ENCODE peak calls at places on chromosomes 16 and 17, in seven cellular contexts. Q, C, E, B, H, M and L are unnamed samples.

GRCh38 chr16:84806256-84806889 is 13.4 kb upstream of the CRISPLD2 start:
- DNase-seq in H (no peak), Q (peak), B (no peak), C (peak), E (no peak), M (peak), L (no peak)

GRCh38 chr17:64448665-64449512 is at the start of gene MILR1:
- DNase-seq in Q (peak), E (no peak), M (peak), H (no peak), B (no peak), C (peak), L (no peak)

GRCh38 chr17:40317345-40317873 is 8.4 kb downstream of the RARA start:
- DNase-seq in B (peak), M (peak), E (peak), C (peak), H (no peak), Q (peak), L (no peak)

GRCh38 chr17:9228408-9229159 is 207.3 kb downstream of the NTN1 start:
- DNase-seq in Q (peak), H (no peak), B (no peak), C (peak), M (no peak), E (no peak), L (no peak)

GRCh38 chr17:78341559-78342437 is 18.1 kb downstream of the SOCS3 start:
- DNase-seq in M (peak), H (no peak), E (peak), B (peak), C (peak), Q (peak), L (peak)

GRCh38 chr16:50845296-50845695 is 103.4 kb downstream of the CYLD start:
- DNase-seq in C (no peak), Q (no peak), E (no peak), H (no peak), B (no peak), M (no peak), L (no peak)

GRCh38 chr17:45722161-45722560 is 62.0 kb upstream of the CRHR1 start:
- DNase-seq in H (no peak), Q (peak), M (peak), B (peak), C (peak), E (peak), L (no peak)

GRCh38 chr16:14405611-14406537 is 224.2 kb downstream of the PARN start:
- DNase-seq in B (peak), Q (no peak), H (peak), E (peak), C (no peak), M (peak), L (peak)

DNA sequence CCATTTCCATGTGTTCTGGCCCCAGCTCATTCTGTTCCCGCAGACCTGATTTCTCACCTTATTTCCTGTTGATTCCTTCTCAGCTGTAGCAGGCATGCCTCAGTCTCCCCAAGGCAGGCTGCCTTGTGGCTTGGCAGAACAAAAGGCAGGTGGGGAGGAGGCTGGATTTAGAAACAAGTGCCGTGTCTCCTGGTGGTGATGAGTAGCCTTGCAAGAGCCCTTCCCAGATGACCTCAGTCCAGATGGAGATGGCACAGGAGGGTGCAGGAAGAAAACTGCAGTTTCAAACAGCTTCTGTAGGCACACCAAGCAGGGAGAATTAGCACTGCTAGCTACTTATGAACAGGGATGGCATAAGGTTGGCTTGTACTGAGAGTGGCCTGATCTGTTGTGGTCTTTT is 64.6 kb downstream of the ARHGAP44 start:
- DNase-seq in H (no peak), B (peak), M (no peak), Q (no peak), E (peak), C (no peak), L (no peak)
- H3K4ac ChIP-seq in H (no peak), B (no peak), M (no peak), Q (no peak), E (no peak), C (no peak), L (no peak)

DNA sequence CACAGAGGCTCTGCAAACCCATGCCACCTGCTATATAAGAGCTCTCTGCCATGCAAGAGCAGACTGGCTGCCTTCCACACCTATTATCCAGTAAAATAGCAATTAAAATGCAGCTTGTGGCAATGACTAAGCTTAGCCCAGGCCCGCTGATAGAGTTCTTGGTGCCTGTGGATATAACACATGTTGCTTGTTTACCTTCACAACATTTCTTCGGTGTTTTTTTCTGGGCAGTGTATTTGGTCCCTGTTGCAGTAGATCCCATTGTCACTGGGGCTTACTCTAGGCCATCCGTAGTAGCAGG is 63.5 kb downstream of the SPECC1 start:
- DNase-seq in B (no peak), Q (no peak), E (no peak), H (no peak), M (no peak), C (no peak), L (no peak)
- H4K8ac ChIP-seq in B (no peak), Q (no peak), E (no peak), H (no peak), M (no peak), C (no peak), L (no peak)

GRCh38 chr16:3030128-3030871 is 6.4 kb downstream of the BICDL2 start:
- DNase-seq in B (no peak), Q (no peak), M (no peak), H (no peak), E (no peak), C (no peak), L (no peak)

GRCh38 chr16:3030872-3031212 is 5.9 kb downstream of the BICDL2 start:
- DNase-seq in E (no peak), M (no peak), C (no peak), Q (no peak), H (no peak), B (no peak), L (no peak)

GRCh38 chr16:3027983-3028715 is 4.3 kb downstream of the THOC6 start:
- DNase-seq in H (peak), E (peak), B (peak), M (peak), C (peak), Q (peak), L (peak)

GRCh38 chr16:3028716-3029319 is 5.0 kb downstream of the THOC6 start:
- DNase-seq in B (no peak), E (no peak), M (no peak), Q (no peak), H (no peak), C (no peak), L (no peak)

GRCh38 chr16:3029499-3030127 is 5.8 kb downstream of the THOC6 start:
- DNase-seq in Q (peak), E (no peak), H (no peak), B (peak), C (no peak), M (peak), L (no peak)
- H3K4ac ChIP-seq in Q (peak), E (no peak), H (no peak), B (no peak), C (no peak), M (no peak), L (no peak)

DNA sequence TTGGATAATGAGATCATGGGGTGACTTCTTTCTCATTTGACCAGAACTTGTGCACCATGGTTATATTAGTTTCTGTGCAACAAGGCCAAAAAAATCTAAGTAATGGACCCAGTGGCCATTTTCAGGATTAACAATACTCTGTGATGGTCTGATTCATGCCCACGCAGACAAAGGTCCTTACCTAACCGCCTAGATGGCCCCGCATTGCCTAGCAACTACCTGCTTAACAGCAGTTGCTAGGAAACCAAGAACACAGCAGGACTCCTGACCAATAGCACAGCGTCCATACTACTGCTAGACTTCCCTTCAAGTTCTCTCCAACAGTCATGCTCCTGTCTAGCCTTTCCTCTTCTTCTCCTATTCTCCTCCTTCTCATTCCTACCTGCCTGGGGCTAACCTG is 22.5 kb downstream of the MIS12 start:
- DNase-seq in Q (peak), E (peak), C (peak), B (peak), H (no peak), M (peak), L (peak)
- H4K8ac ChIP-seq in Q (peak), E (no peak), C (no peak), B (no peak), H (no peak), M (no peak), L (no peak)

GRCh38 chr16:16092925-16093624 is 130.2 kb downstream of the ABCC6 start:
- DNase-seq in E (no peak), C (no peak), M (no peak), H (no peak), B (no peak), Q (peak), L (no peak)
- H3K4ac ChIP-seq in E (no peak), C (no peak), M (no peak), H (no peak), B (no peak), Q (peak), L (no peak)

GRCh38 chr17:29709861-29710849 is 87.4 kb upstream of the CORO6 start:
- DNase-seq in Q (peak), H (no peak), B (no peak), E (no peak), C (peak), M (peak), L (no peak)
- H4K8ac ChIP-seq in Q (no peak), H (no peak), B (no peak), E (no peak), C (no peak), M (no peak), L (no peak)